ENCODE peak calls at places on chromosomes 1 and 21, in five cellular contexts. One of them, this sample, is unnamed.

GRCh38 chr1:182041615-182042014 is 19.9 kb downstream of the ZNF648 start:
- DNase-seq in CD8-positive, alpha-beta memory T cell: no peak
- DNase-seq in M059J: no peak
- DNase-seq in cerebellar nuclear complex: no peak
- DNase-seq in HFFc6: no peak
- DNase-seq in this sample: no peak

GRCh38 chr1:205986291-205986690 is 16.9 kb downstream of the RAB7B start:
- DNase-seq in cerebellar nuclear complex: no peak
- DNase-seq in M059J: no peak
- DNase-seq in CD8-positive, alpha-beta memory T cell: no peak
- DNase-seq in HFFc6: no peak
- DNase-seq in this sample: no peak

GRCh38 chr1:175434268-175434860 is 241.8 kb upstream of the KIAA0040 start:
- DNase-seq in M059J: no peak
- DNase-seq in CD8-positive, alpha-beta memory T cell: no peak
- DNase-seq in HFFc6: no peak
- DNase-seq in cerebellar nuclear complex: no peak
- DNase-seq in this sample: peak; percentile 51

GRCh38 chr21:30194701-30195299 is 21.1 kb downstream of the CLDN8 start:
- DNase-seq in M059J: peak; percentile 19
- DNase-seq in cerebellar nuclear complex: no peak
- DNase-seq in HFFc6: no peak
- DNase-seq in CD8-positive, alpha-beta memory T cell: no peak
- DNase-seq in this sample: no peak

GRCh38 chr1:161131721-161132409 is 602 bp downstream of the DEDD start:
- DNase-seq in cerebellar nuclear complex: no peak
- DNase-seq in CD8-positive, alpha-beta memory T cell: no peak
- DNase-seq in HFFc6: peak; percentile 33
- DNase-seq in M059J: peak; percentile 37
- DNase-seq in this sample: peak; percentile 16

GRCh38 chr1:219126267-219126862 is 47.3 kb upstream of the LYPLAL1 start:
- DNase-seq in M059J: peak; percentile 17
- DNase-seq in HFFc6: no peak
- DNase-seq in cerebellar nuclear complex: no peak
- DNase-seq in CD8-positive, alpha-beta memory T cell: no peak
- DNase-seq in this sample: no peak

GRCh38 chr1:152244576-152244975 is 20.6 kb upstream of the HRNR start:
- DNase-seq in cerebellar nuclear complex: no peak
- DNase-seq in M059J: peak; percentile 42
- DNase-seq in CD8-positive, alpha-beta memory T cell: no peak
- DNase-seq in HFFc6: no peak
- DNase-seq in this sample: no peak

GRCh38 chr21:19640964-19641363 is 1237.4 kb upstream of the TMPRSS15 start:
- DNase-seq in cerebellar nuclear complex: no peak
- DNase-seq in M059J: no peak
- DNase-seq in CD8-positive, alpha-beta memory T cell: no peak
- DNase-seq in HFFc6: no peak
- DNase-seq in this sample: no peak

GRCh38 chr21:40681164-40681859 is 165.6 kb downstream of the DSCAM start:
- DNase-seq in CD8-positive, alpha-beta memory T cell: no peak
- DNase-seq in HFFc6: no peak
- DNase-seq in cerebellar nuclear complex: no peak
- DNase-seq in M059J: no peak
- DNase-seq in this sample: no peak

GRCh38 chr1:202709276-202710041 is 795 bp downstream of the SYT2 start:
- DNase-seq in M059J: no peak
- DNase-seq in cerebellar nuclear complex: no peak
- DNase-seq in CD8-positive, alpha-beta memory T cell: no peak
- DNase-seq in HFFc6: no peak
- DNase-seq in this sample: no peak

GRCh38 chr1:46547481-46548383 is 3.7 kb downstream of the KNCN start:
- DNase-seq in HFFc6: peak; percentile 55
- DNase-seq in M059J: peak; percentile 67
- DNase-seq in CD8-positive, alpha-beta memory T cell: no peak
- DNase-seq in cerebellar nuclear complex: no peak
- DNase-seq in this sample: peak; percentile 54

GRCh38 chr1:192119701-192120100 is 38.6 kb upstream of the RGS18 start:
- DNase-seq in CD8-positive, alpha-beta memory T cell: no peak
- DNase-seq in cerebellar nuclear complex: no peak
- DNase-seq in M059J: no peak
- DNase-seq in HFFc6: no peak
- DNase-seq in this sample: no peak

GRCh38 chr1:201513498-201514243 is 6.7 kb upstream of the CSRP1 start:
- DNase-seq in CD8-positive, alpha-beta memory T cell: no peak
- DNase-seq in M059J: no peak
- DNase-seq in HFFc6: no peak
- DNase-seq in cerebellar nuclear complex: no peak
- DNase-seq in this sample: no peak

GRCh38 chr1:235130766-235131270 is 2.2 kb upstream of the TOMM20 start:
- DNase-seq in CD8-positive, alpha-beta memory T cell: no peak
- DNase-seq in M059J: no peak
- DNase-seq in cerebellar nuclear complex: no peak
- DNase-seq in HFFc6: no peak
- DNase-seq in this sample: no peak

GRCh38 chr1:206703647-206704046 is 18.9 kb downstream of the MAPKAPK2 start:
- DNase-seq in M059J: no peak
- DNase-seq in CD8-positive, alpha-beta memory T cell: no peak
- DNase-seq in cerebellar nuclear complex: no peak
- DNase-seq in HFFc6: no peak
- DNase-seq in this sample: no peak

GRCh38 chr21:40923914-40924313 is 77.0 kb upstream of the DSCAM start:
- DNase-seq in CD8-positive, alpha-beta memory T cell: no peak
- DNase-seq in M059J: no peak
- DNase-seq in HFFc6: no peak
- DNase-seq in cerebellar nuclear complex: no peak
- DNase-seq in this sample: peak; percentile 66

GRCh38 chr1:29896300-29896699 is 660.0 kb downstream of the PTPRU start:
- DNase-seq in M059J: no peak
- DNase-seq in HFFc6: no peak
- DNase-seq in CD8-positive, alpha-beta memory T cell: no peak
- DNase-seq in cerebellar nuclear complex: no peak
- DNase-seq in this sample: no peak

GRCh38 chr1:72288886-72289285 is 6.5 kb upstream of the NEGR1 start:
- DNase-seq in cerebellar nuclear complex: no peak
- DNase-seq in M059J: no peak
- DNase-seq in CD8-positive, alpha-beta memory T cell: no peak
- DNase-seq in HFFc6: no peak
- DNase-seq in this sample: no peak

GRCh38 chr1:16019580-16020277 is 1.9 kb upstream of the HSPB7 start:
- DNase-seq in HFFc6: peak; percentile 13
- DNase-seq in CD8-positive, alpha-beta memory T cell: no peak
- DNase-seq in cerebellar nuclear complex: no peak
- DNase-seq in M059J: peak; percentile 62
- DNase-seq in this sample: peak; percentile 33

GRCh38 chr1:93338426-93338825 is 7.3 kb upstream of the DR1 start:
- DNase-seq in CD8-positive, alpha-beta memory T cell: no peak
- DNase-seq in M059J: peak; percentile 93
- DNase-seq in cerebellar nuclear complex: no peak
- DNase-seq in HFFc6: peak; percentile 93
- DNase-seq in this sample: no peak

GRCh38 chr1:45929257-45929687 is 125.9 kb downstream of the MAST2 start:
- DNase-seq in HFFc6: peak; percentile 89
- DNase-seq in M059J: peak; percentile 86
- DNase-seq in cerebellar nuclear complex: no peak
- DNase-seq in CD8-positive, alpha-beta memory T cell: no peak
- DNase-seq in this sample: peak; percentile 78

This sample was measured in ELF-1.